ENCODE peak calls at places on chromosomes 13 and 19, in four cellular contexts. J is H9, V is H1, R is trophoblast cell. T is an unnamed sample.

GRCh38 chr19:50249636-50250035 is 46.2 kb downstream of the MYH14 start:
- DNase-seq in R (no peak), V (no peak), J (no peak), T (no peak)

GRCh38 chr19:38736413-38737280 is 7.6 kb downstream of the CAPN12 start:
- DNase-seq in R (peak; percentile 66), J (peak; percentile 91), V (peak; percentile 36), T (no peak)

GRCh38 chr13:110520431-110521295 is 40.9 kb downstream of the RAB20 start:
- DNase-seq in J (no peak), V (no peak), R (peak; percentile 62), T (no peak)

GRCh38 chr13:62305758-62306157 is 890.1 kb upstream of the PCDH20 start:
- DNase-seq in J (no peak), V (no peak), R (no peak), T (no peak)

GRCh38 chr19:14091885-14092462 is 1.4 kb upstream of the SAMD1 start:
- DNase-seq in J (no peak), R (no peak), V (no peak), T (peak; percentile 21)

GRCh38 chr13:113044431-113045114 is 61.0 kb upstream of the F7 start:
- DNase-seq in V (no peak), R (no peak), J (no peak), T (no peak)

GRCh38 chr19:19053508-19054314 is 10.1 kb upstream of the SLC25A42 start:
- DNase-seq in J (peak; percentile 72), R (peak; percentile 80), V (peak; percentile 31), T (peak; percentile 59)

GRCh38 chr19:58229255-58229639 is 533 bp downstream of the ZNF544 start:
- DNase-seq in J (peak; percentile 55), R (no peak), V (no peak), T (no peak)

GRCh38 chr19:30564551-30565011 is 192.4 kb downstream of the ZNF536 start:
- DNase-seq in V (no peak), R (no peak), J (peak; percentile 42), T (no peak)

GRCh38 chr13:111216166-111216960 is 101.3 kb downstream of the ARHGEF7 start:
- DNase-seq in R (peak; percentile 39), J (peak; percentile 58), V (no peak), T (peak; percentile 46)

GRCh38 chr19:15437355-15438123 is 12.2 kb downstream of the WIZ start:
- DNase-seq in V (no peak), R (no peak), J (no peak), T (no peak)

GRCh38 chr19:15438577-15438976 is 11.2 kb downstream of the WIZ start:
- DNase-seq in J (no peak), V (no peak), R (no peak), T (no peak)

GRCh38 chr19:15436826-15437110 is 13.0 kb downstream of the WIZ start:
- DNase-seq in V (no peak), J (no peak), R (no peak), T (no peak)

GRCh38 chr19:15438124-15438496 is 11.6 kb downstream of the WIZ start:
- DNase-seq in V (no peak), R (peak; percentile 52), J (no peak), T (no peak)

GRCh38 chr19:15436012-15436825 is 13.5 kb downstream of the WIZ start:
- DNase-seq in J (peak; percentile 46), V (no peak), R (no peak), T (no peak)
- H3K79me1 ChIP-seq in J (no peaks in the 10 kb centered on the region), V (peaks cover 5% of the 10 kb centered on the region), R (peaks cover 9% of the 10 kb centered on the region), T (peaks cover 9% of the 10 kb centered on the region)

GRCh38 chr13:42484396-42484795 is 89.6 kb upstream of the TNFSF11 start:
- DNase-seq in V (no peak), R (no peak), J (no peak), T (no peak)
- H2BK12ac ChIP-seq in V (no peak overlapping the region), R (no peak overlapping the region), J (no peak overlapping the region), T (no peak overlapping the region)

GRCh38 chr13:37685206-37685605 is 86.6 kb upstream of the POSTN start:
- DNase-seq in J (no peak), V (no peak), R (no peak), T (no peak)
- H3K18ac ChIP-seq in J (no peak overlapping the region), V (no peak overlapping the region), R (no peak overlapping the region), T (no peak overlapping the region)

GRCh38 chr19:10767726-10768125 is 49.8 kb downstream of the DNM2 start:
- DNase-seq in R (no peak), J (no peak), V (no peak), T (no peak)

GRCh38 chr19:10766681-10767201 is 48.9 kb downstream of the DNM2 start:
- DNase-seq in V (no peak), R (no peak), J (no peak), T (no peak)

GRCh38 chr19:10768369-10768768 is 50.5 kb downstream of the DNM2 start:
- DNase-seq in J (no peak), V (no peak), R (no peak), T (no peak)

GRCh38 chr19:10768936-10769335 is 51.1 kb downstream of the DNM2 start:
- DNase-seq in V (no peak), J (no peak), R (no peak), T (no peak)

DNA sequence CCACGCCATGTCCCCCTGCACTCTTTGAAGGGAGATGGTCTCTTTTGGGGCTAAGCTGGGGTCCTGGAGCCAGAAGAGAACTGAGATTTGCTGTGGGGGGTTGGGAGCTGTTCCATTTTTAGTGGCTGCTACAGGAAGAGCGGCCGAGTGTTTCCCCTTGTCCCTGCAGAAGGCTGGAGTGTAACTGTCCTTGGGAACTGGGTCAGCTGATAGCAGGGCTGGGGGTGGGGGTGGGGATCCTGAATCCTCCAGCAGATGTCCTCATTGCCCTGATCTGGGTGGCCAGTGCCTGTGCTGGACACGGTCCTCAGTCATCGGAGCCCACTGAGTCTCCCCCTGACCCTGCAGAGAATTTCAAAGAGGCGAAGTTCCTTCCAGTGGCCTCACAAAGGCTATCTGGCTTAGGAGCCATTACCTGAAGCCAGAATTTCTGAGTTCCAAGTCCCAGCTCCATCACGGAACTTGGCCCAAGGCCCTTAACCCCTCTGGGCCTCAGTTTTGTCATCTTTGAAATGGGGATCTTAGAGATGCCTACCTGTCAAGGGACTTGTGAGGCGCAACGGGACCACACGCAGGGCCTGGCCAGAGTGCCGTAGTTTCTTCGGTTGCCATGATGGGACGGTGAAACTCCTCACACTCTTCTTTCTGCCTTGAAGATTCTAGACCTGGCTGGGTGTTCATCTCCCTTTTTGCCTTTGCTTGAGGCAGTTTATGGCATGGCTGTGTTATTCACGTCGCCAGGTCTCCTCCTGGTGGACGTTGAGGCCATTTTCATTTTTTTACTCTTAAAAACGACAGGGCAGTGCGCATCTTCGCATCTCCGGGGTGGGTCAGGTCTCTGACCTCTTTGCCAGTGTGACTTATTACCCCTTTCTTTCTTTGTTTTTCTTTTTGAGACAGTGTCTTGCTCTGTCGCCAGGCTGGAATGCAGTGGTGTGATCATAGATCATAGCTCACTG is 51.9 kb downstream of the DNM2 start:
- DNase-seq in V (no peak), J (no peak), R (peak; percentile 88), T (no peak)
- H3K79me1 ChIP-seq in V (peaks cover 12% of the 10 kb centered on the region), J (no peaks in the 10 kb centered on the region), R (peaks cover 2% of the 10 kb centered on the region), T (peaks cover 5% of the 10 kb centered on the region)

GRCh38 chr19:46404039-46404883 is 9.1 kb downstream of the CCDC8 start:
- DNase-seq in J (peak; percentile 83), R (peak; percentile 65), V (no peak), T (no peak)
- H2BK12ac ChIP-seq in J (no peak overlapping the region), R (no peak overlapping the region), V (no peak overlapping the region), T (peak overlapping the region; percentile 82)

DNA sequence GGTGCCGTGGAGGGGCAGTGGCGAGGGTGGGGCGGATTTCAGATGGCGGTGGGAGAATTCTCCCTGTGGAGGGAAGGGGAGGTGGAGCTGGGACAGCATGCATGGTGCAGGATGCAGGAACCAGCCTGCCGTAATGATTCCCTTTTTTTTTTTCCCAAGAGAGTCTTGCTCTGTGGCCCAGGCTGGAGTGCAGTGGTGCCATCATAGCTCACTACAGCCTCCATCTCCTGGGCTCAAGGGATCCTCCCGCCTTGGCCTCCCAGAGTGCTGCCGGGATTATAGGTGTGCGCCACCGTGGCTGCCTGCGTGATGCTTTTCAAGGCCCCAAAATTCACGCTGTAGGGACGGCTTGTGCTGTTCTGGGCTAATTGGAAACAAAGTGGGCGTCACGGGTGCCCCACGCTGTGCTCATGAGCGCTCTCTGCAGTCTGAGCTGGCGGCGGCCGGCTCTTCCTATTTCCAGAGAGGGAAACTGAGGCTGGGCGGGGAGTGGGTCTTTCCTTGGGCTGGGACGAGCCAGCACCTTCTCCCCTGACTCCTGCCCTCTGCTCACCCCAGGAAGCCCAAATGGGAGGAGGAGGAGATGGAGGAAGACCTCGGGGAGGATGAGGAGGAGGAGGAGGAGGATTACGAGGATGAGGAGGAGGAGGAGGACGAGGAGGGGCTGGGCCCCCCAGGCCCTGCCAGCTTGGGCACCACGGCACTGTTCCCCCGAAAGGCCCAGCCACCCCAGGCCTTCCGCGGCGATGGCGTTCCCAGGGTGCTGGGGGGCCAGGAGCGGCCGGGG is 6.2 kb downstream of the ARID3A start:
- DNase-seq in V (no peak), R (peak; percentile 57), J (no peak), T (no peak)
- H3K18ac ChIP-seq in V (no peak overlapping the region), R (peak overlapping the region; percentile 85), J (no peak overlapping the region), T (no peak overlapping the region)

T was measured in neuronal stem cell.